ENCODE peak calls at places on chromosome 16, in ten cellular contexts. W is stomach, E is A549, R is suprapubic skin, Y is K562, I is esophagus muscularis mucosa, N is tibial nerve, K is sigmoid colon, X is GM12878, T is H1. A is an unnamed sample.

GRCh38 chr16:84532299-84532724 is 27.9 kb upstream of the MEAK7 start:
- DNase-seq in X (no peak), N (peak; percentile 30), R (no peak), K (peak; percentile 78), W (no peak), T (no peak), E (peak; percentile 85), I (no peak), Y (no peak), A (peak; percentile 24)

GRCh38 chr16:82655315-82655714 is 28.5 kb downstream of the CDH13 start:
- DNase-seq in K (peak; percentile 43), I (no peak), E (no peak), T (no peak), X (peak; percentile 50), R (no peak), Y (no peak), N (no peak), W (peak; percentile 36), A (peak; percentile 45)

GRCh38 chr16:12519986-12520385 is 283.7 kb downstream of the CPPED1 start:
- DNase-seq in T (no peak), I (no peak), N (no peak), E (no peak), X (no peak), W (no peak), K (no peak), Y (no peak), R (no peak), A (no peak)

GRCh38 chr16:29943846-29944669 is 17.8 kb upstream of the TMEM219 start:
- DNase-seq in K (peak; percentile 72), T (no peak), R (no peak), X (no peak), N (no peak), E (peak; percentile 99), Y (peak; percentile 74), W (peak; percentile 41), I (no peak), A (peak; percentile 79)

GRCh38 chr16:72972878-72973571 is 74.9 kb downstream of the ZFHX3 start:
- DNase-seq in K (no peak), Y (no peak), N (no peak), R (no peak), W (no peak), T (no peak), X (no peak), I (no peak), E (no peak), A (no peak)

GRCh38 chr16:47065766-47066688 is 77.7 kb downstream of the NETO2 start:
- DNase-seq in K (no peak), E (no peak), T (peak; percentile 33), Y (no peak), R (no peak), N (no peak), I (peak; percentile 66), X (no peak), W (no peak), A (no peak)

GRCh38 chr16:11325404-11326083 is 19.7 kb upstream of the RMI2 start:
- DNase-seq in E (no peak), K (no peak), N (no peak), R (no peak), W (no peak), X (peak; percentile 68), T (no peak), Y (no peak), I (no peak), A (no peak)

GRCh38 chr16:17970816-17971291 is 365.7 kb downstream of the NPIPA8 start:
- DNase-seq in I (no peak), Y (no peak), E (no peak), W (no peak), N (no peak), R (no peak), K (no peak), T (no peak), X (no peak), A (no peak)

GRCh38 chr16:78925071-78925714 is 675.3 kb downstream of the MAF start:
- DNase-seq in K (no peak), Y (peak; percentile 64), R (no peak), E (peak; percentile 45), N (no peak), I (no peak), T (peak; percentile 65), W (peak; percentile 51), X (no peak), A (peak; percentile 41)

GRCh38 chr16:81499576-81500380 is 55.2 kb downstream of the CMIP start:
- DNase-seq in E (no peak), X (no peak), K (no peak), Y (no peak), I (no peak), T (no peak), R (no peak), N (no peak), W (no peak), A (no peak)

GRCh38 chr16:85312642-85313540 is 200.6 kb upstream of the CIBAR2 start:
- DNase-seq in K (no peak), E (no peak), X (no peak), I (no peak), T (peak; percentile 60), R (no peak), W (no peak), N (no peak), Y (no peak), A (no peak)

GRCh38 chr16:59719121-59719520 is 985.0 kb upstream of the GOT2 start:
- DNase-seq in E (no peak), Y (no peak), W (no peak), R (no peak), X (no peak), T (no peak), K (no peak), N (no peak), I (no peak), A (no peak)

GRCh38 chr16:57994778-57995177 is 5.7 kb downstream of the ZNF319 start:
- DNase-seq in N (no peak), E (peak; percentile 77), X (no peak), K (no peak), R (no peak), W (peak; percentile 59), I (no peak), Y (peak; percentile 71), T (no peak), A (peak; percentile 51)
- TF ChIP-seq EP300 in N (no peak), E (no peak), X (no peak), K (no peak), R (no peak), W (no peak), I (no peak), Y (no peak), T (no peak), A (no peak)

GRCh38 chr16:86577314-86577971 is 906 bp upstream of the FOXL1 start:
- DNase-seq in N (no peak), I (no peak), Y (no peak), T (no peak), W (no peak), R (no peak), X (no peak), K (no peak), E (no peak), A (no peak)
- TF ChIP-seq EP300 in N (no peak), I (no peak), Y (no peak), T (no peak), W (no peak), R (no peak), X (no peak), K (no peak), E (no peak), A (no peak)

GRCh38 chr16:26599786-26600107 is 467.0 kb upstream of the C16orf82 start:
- DNase-seq in K (no peak), T (no peak), X (no peak), E (no peak), R (no peak), N (no peak), I (peak; percentile 55), Y (no peak), W (no peak), A (no peak)
- TF ChIP-seq EP300 in K (no peak), T (no peak), X (no peak), E (no peak), R (no peak), N (no peak), I (no peak), Y (no peak), W (no peak), A (no peak)

GRCh38 chr16:997440-998051 is 16.0 kb downstream of the SOX8 start:
- DNase-seq in E (peak; percentile 49), K (no peak), W (peak; percentile 72), T (no peak), N (no peak), Y (no peak), R (no peak), I (no peak), X (no peak), A (peak; percentile 26)
- TF ChIP-seq EP300 in E (no peak), K (no peak), W (no peak), T (no peak), N (no peak), Y (no peak), R (no peak), I (no peak), X (no peak), A (no peak)

DNA sequence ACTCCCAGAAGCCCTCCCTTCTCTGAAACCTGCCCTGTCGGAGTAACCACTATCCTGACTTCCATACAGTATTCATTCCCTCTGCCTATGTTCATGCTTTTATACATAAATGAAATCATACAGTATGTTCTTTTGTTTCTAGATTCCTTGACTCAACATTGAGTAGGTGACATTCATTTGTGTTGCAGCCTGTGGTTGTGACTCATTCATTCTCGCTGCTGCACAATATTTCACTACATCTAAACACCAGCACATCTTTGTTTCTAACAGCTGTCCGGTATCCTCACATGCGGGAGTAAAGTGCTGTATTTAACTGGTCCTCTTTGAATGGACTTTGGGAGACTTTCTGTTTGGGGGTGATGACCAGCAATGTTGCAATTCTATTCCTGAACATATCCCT is 135.0 kb upstream of the FOXF1 start:
- DNase-seq in I (no peak), E (no peak), T (no peak), N (no peak), W (no peak), K (no peak), X (no peak), R (no peak), Y (no peak), A (no peak)
- TF ChIP-seq EP300 in I (no peak), E (no peak), T (no peak), N (no peak), W (no peak), K (no peak), X (no peak), R (no peak), Y (no peak), A (no peak)

GRCh38 chr16:2501938-2502900 is 11.5 kb upstream of the ATP6V0C start:
- DNase-seq in X (no peak), T (no peak), K (no peak), N (no peak), Y (no peak), R (no peak), E (no peak), I (no peak), W (no peak), A (no peak)
- TF ChIP-seq EP300 in X (no peak), T (no peak), K (no peak), N (no peak), Y (no peak), R (no peak), E (no peak), I (no peak), W (no peak), A (no peak)